ENCODE peak calls at places on chromosomes 11 and 22, in nine cellular contexts. One of them, this sample, is unnamed.

GRCh38 chr11:125401746-125402145 is 94.3 kb downstream of the FEZ1 start:
- DNase-seq in neural crest cell: no peak
- DNase-seq in HEK293T: no peak
- DNase-seq in right atrium auricular region: peak; percentile 73
- DNase-seq in stimulated activated CD4-positive, alpha-beta T cell treated with anti-CD3 and anti-CD28 coated beads, TNF-alpha, amount 100 ng/mL, for 24 hours: no peak
- DNase-seq in SJSA1: no peak
- DNase-seq in cortex of kidney: no peak
- DNase-seq in GM12865: no peak
- DNase-seq in CD14-positive monocyte: no peak
- DNase-seq in this sample: no peak

GRCh38 chr11:59429924-59430516 is 3.8 kb upstream of the OR5A2 start:
- DNase-seq in neural crest cell: peak; percentile 52
- DNase-seq in GM12865: peak; percentile 82
- DNase-seq in stimulated activated CD4-positive, alpha-beta T cell treated with anti-CD3 and anti-CD28 coated beads, TNF-alpha, amount 100 ng/mL, for 24 hours: no peak
- DNase-seq in HEK293T: peak; percentile 55
- DNase-seq in right atrium auricular region: no peak
- DNase-seq in CD14-positive monocyte: no peak
- DNase-seq in cortex of kidney: no peak
- DNase-seq in SJSA1: no peak
- DNase-seq in this sample: peak; percentile 29

GRCh38 chr11:28343304-28344233 is 235.4 kb downstream of the METTL15 start:
- DNase-seq in CD14-positive monocyte: no peak
- DNase-seq in cortex of kidney: no peak
- DNase-seq in right atrium auricular region: no peak
- DNase-seq in stimulated activated CD4-positive, alpha-beta T cell treated with anti-CD3 and anti-CD28 coated beads, TNF-alpha, amount 100 ng/mL, for 24 hours: no peak
- DNase-seq in SJSA1: peak; percentile 62
- DNase-seq in HEK293T: no peak
- DNase-seq in neural crest cell: no peak
- DNase-seq in GM12865: no peak
- DNase-seq in this sample: peak; percentile 50

GRCh38 chr22:36988075-36988474 is 31.2 kb downstream of the TST start:
- DNase-seq in cortex of kidney: no peak
- DNase-seq in stimulated activated CD4-positive, alpha-beta T cell treated with anti-CD3 and anti-CD28 coated beads, TNF-alpha, amount 100 ng/mL, for 24 hours: no peak
- DNase-seq in neural crest cell: no peak
- DNase-seq in GM12865: no peak
- DNase-seq in HEK293T: no peak
- DNase-seq in CD14-positive monocyte: no peak
- DNase-seq in SJSA1: no peak
- DNase-seq in right atrium auricular region: no peak
- DNase-seq in this sample: no peak

GRCh38 chr11:129323896-129324522 is 51.6 kb upstream of the BARX2 start:
- DNase-seq in stimulated activated CD4-positive, alpha-beta T cell treated with anti-CD3 and anti-CD28 coated beads, TNF-alpha, amount 100 ng/mL, for 24 hours: no peak
- DNase-seq in cortex of kidney: no peak
- DNase-seq in HEK293T: no peak
- DNase-seq in SJSA1: no peak
- DNase-seq in CD14-positive monocyte: peak; percentile 70
- DNase-seq in neural crest cell: no peak
- DNase-seq in right atrium auricular region: no peak
- DNase-seq in GM12865: no peak
- DNase-seq in this sample: no peak

GRCh38 chr11:17745032-17745772 is 10.6 kb downstream of the KCNC1 start:
- DNase-seq in neural crest cell: no peak
- DNase-seq in SJSA1: no peak
- DNase-seq in GM12865: no peak
- DNase-seq in right atrium auricular region: no peak
- DNase-seq in stimulated activated CD4-positive, alpha-beta T cell treated with anti-CD3 and anti-CD28 coated beads, TNF-alpha, amount 100 ng/mL, for 24 hours: no peak
- DNase-seq in CD14-positive monocyte: no peak
- DNase-seq in cortex of kidney: no peak
- DNase-seq in HEK293T: no peak
- DNase-seq in this sample: no peak

GRCh38 chr22:46934746-46935491 is 172.5 kb downstream of the TBC1D22A start:
- DNase-seq in stimulated activated CD4-positive, alpha-beta T cell treated with anti-CD3 and anti-CD28 coated beads, TNF-alpha, amount 100 ng/mL, for 24 hours: no peak
- DNase-seq in right atrium auricular region: peak; percentile 58
- DNase-seq in HEK293T: no peak
- DNase-seq in GM12865: peak; percentile 86
- DNase-seq in cortex of kidney: no peak
- DNase-seq in SJSA1: peak; percentile 82
- DNase-seq in neural crest cell: no peak
- DNase-seq in CD14-positive monocyte: peak; percentile 61
- DNase-seq in this sample: peak; percentile 29

GRCh38 chr11:110098645-110099044 is 5.5 kb downstream of the ZC3H12C start:
- DNase-seq in CD14-positive monocyte: no peak
- DNase-seq in SJSA1: no peak
- DNase-seq in neural crest cell: no peak
- DNase-seq in stimulated activated CD4-positive, alpha-beta T cell treated with anti-CD3 and anti-CD28 coated beads, TNF-alpha, amount 100 ng/mL, for 24 hours: no peak
- DNase-seq in HEK293T: no peak
- DNase-seq in cortex of kidney: no peak
- DNase-seq in GM12865: no peak
- DNase-seq in right atrium auricular region: no peak
- DNase-seq in this sample: no peak

GRCh38 chr11:102516179-102516578 is 14.4 kb downstream of the MMP7 start:
- DNase-seq in cortex of kidney: no peak
- DNase-seq in GM12865: no peak
- DNase-seq in SJSA1: no peak
- DNase-seq in CD14-positive monocyte: no peak
- DNase-seq in neural crest cell: no peak
- DNase-seq in HEK293T: no peak
- DNase-seq in right atrium auricular region: no peak
- DNase-seq in stimulated activated CD4-positive, alpha-beta T cell treated with anti-CD3 and anti-CD28 coated beads, TNF-alpha, amount 100 ng/mL, for 24 hours: no peak
- DNase-seq in this sample: no peak

GRCh38 chr11:17077240-17077519 is 287 bp downstream of the RPS13 start:
- DNase-seq in HEK293T: no peak
- DNase-seq in stimulated activated CD4-positive, alpha-beta T cell treated with anti-CD3 and anti-CD28 coated beads, TNF-alpha, amount 100 ng/mL, for 24 hours: no peak
- DNase-seq in neural crest cell: peak; percentile 11
- DNase-seq in SJSA1: peak; percentile 60
- DNase-seq in CD14-positive monocyte: peak; percentile 56
- DNase-seq in cortex of kidney: no peak
- DNase-seq in right atrium auricular region: no peak
- DNase-seq in GM12865: no peak
- DNase-seq in this sample: no peak

GRCh38 chr11:15764948-15765347 is 591.4 kb downstream of the SOX6 start:
- DNase-seq in stimulated activated CD4-positive, alpha-beta T cell treated with anti-CD3 and anti-CD28 coated beads, TNF-alpha, amount 100 ng/mL, for 24 hours: no peak
- DNase-seq in SJSA1: no peak
- DNase-seq in right atrium auricular region: no peak
- DNase-seq in cortex of kidney: no peak
- DNase-seq in HEK293T: no peak
- DNase-seq in neural crest cell: no peak
- DNase-seq in GM12865: no peak
- DNase-seq in CD14-positive monocyte: no peak
- DNase-seq in this sample: no peak

GRCh38 chr11:121248496-121248895 is 44.1 kb upstream of the SC5D start:
- DNase-seq in stimulated activated CD4-positive, alpha-beta T cell treated with anti-CD3 and anti-CD28 coated beads, TNF-alpha, amount 100 ng/mL, for 24 hours: no peak
- DNase-seq in HEK293T: no peak
- DNase-seq in right atrium auricular region: no peak
- DNase-seq in neural crest cell: no peak
- DNase-seq in GM12865: no peak
- DNase-seq in cortex of kidney: no peak
- DNase-seq in SJSA1: no peak
- DNase-seq in CD14-positive monocyte: no peak
- DNase-seq in this sample: no peak

GRCh38 chr11:29641201-29641600 is 375.6 kb downstream of the KCNA4 start:
- DNase-seq in CD14-positive monocyte: no peak
- DNase-seq in right atrium auricular region: no peak
- DNase-seq in cortex of kidney: no peak
- DNase-seq in SJSA1: no peak
- DNase-seq in stimulated activated CD4-positive, alpha-beta T cell treated with anti-CD3 and anti-CD28 coated beads, TNF-alpha, amount 100 ng/mL, for 24 hours: no peak
- DNase-seq in neural crest cell: no peak
- DNase-seq in GM12865: no peak
- DNase-seq in HEK293T: no peak
- DNase-seq in this sample: no peak

GRCh38 chr22:38943181-38943580 is 14.2 kb upstream of the APOBEC3A start:
- DNase-seq in neural crest cell: no peak
- DNase-seq in GM12865: no peak
- DNase-seq in right atrium auricular region: no peak
- DNase-seq in cortex of kidney: no peak
- DNase-seq in HEK293T: no peak
- DNase-seq in CD14-positive monocyte: peak; percentile 65
- DNase-seq in stimulated activated CD4-positive, alpha-beta T cell treated with anti-CD3 and anti-CD28 coated beads, TNF-alpha, amount 100 ng/mL, for 24 hours: no peak
- DNase-seq in SJSA1: no peak
- DNase-seq in this sample: no peak

GRCh38 chr22:38309614-38310517 is 7.4 kb downstream of the CSNK1E start:
- DNase-seq in stimulated activated CD4-positive, alpha-beta T cell treated with anti-CD3 and anti-CD28 coated beads, TNF-alpha, amount 100 ng/mL, for 24 hours: no peak
- DNase-seq in right atrium auricular region: no peak
- DNase-seq in GM12865: no peak
- DNase-seq in cortex of kidney: no peak
- DNase-seq in SJSA1: no peak
- DNase-seq in HEK293T: no peak
- DNase-seq in neural crest cell: no peak
- DNase-seq in CD14-positive monocyte: no peak
- DNase-seq in this sample: no peak

GRCh38 chr22:32590556-32590955 is 115.9 kb downstream of the FBXO7 start:
- DNase-seq in CD14-positive monocyte: no peak
- DNase-seq in neural crest cell: no peak
- DNase-seq in cortex of kidney: no peak
- DNase-seq in right atrium auricular region: no peak
- DNase-seq in GM12865: no peak
- DNase-seq in HEK293T: no peak
- DNase-seq in stimulated activated CD4-positive, alpha-beta T cell treated with anti-CD3 and anti-CD28 coated beads, TNF-alpha, amount 100 ng/mL, for 24 hours: no peak
- DNase-seq in SJSA1: no peak
- DNase-seq in this sample: no peak

This sample was measured in HFF-Myc.